ENCODE peak calls at places on chromosomes 6 and 20, in ten cellular contexts. C, E, H, Y, D, T, N, G, R and L are unnamed samples.

GRCh38 chr20:40251284-40251932 is 437.6 kb downstream of the MAFB start:
- DNase-seq in C (peak; percentile 37), E (no peak), H (peak; percentile 15), Y (peak; percentile 70), D (peak; percentile 60), T (peak; percentile 32), N (peak; percentile 36), G (peak; percentile 77), R (peak; percentile 48), L (no peak)

GRCh38 chr20:33672426-33673114 is 1.7 kb downstream of the NECAB3 start:
- DNase-seq in C (no peak), E (no peak), H (no peak), Y (no peak), D (peak; percentile 44), T (peak; percentile 60), N (no peak), G (no peak), R (no peak), L (no peak)

GRCh38 chr6:129486333-129486732 is 223.6 kb downstream of the ARHGAP18 start:
- DNase-seq in C (no peak), E (no peak), H (no peak), Y (no peak), D (no peak), T (no peak), N (no peak), G (no peak), R (no peak), L (no peak)

GRCh38 chr20:44819936-44820335 is 9.6 kb upstream of the RIMS4 start:
- DNase-seq in C (no peak), E (no peak), H (no peak), Y (no peak), D (no peak), T (no peak), N (no peak), G (no peak), R (no peak), L (no peak)

GRCh38 chr20:59015411-59015810 is 3.8 kb upstream of the TUBB1 start:
- DNase-seq in C (no peak), E (no peak), H (no peak), Y (no peak), D (no peak), T (no peak), N (no peak), G (no peak), R (no peak), L (no peak)

GRCh38 chr6:157952751-157953479 is 28.7 kb upstream of the SYNJ2 start:
- DNase-seq in C (no peak), E (no peak), H (peak; percentile 12), Y (peak; percentile 36), D (peak; percentile 63), T (no peak), N (no peak), G (no peak), R (peak; percentile 24), L (no peak)

GRCh38 chr6:49784272-49784671 is 2.8 kb downstream of the PGK2 start:
- DNase-seq in C (no peak), E (no peak), H (no peak), Y (no peak), D (no peak), T (no peak), N (no peak), G (no peak), R (no peak), L (no peak)

GRCh38 chr6:142846883-142847287 is 98.1 kb downstream of the HIVEP2 start:
- DNase-seq in C (no peak), E (no peak), H (peak; percentile 95), Y (peak; percentile 75), D (peak; percentile 95), T (no peak), N (peak; percentile 66), G (no peak), R (peak; percentile 83), L (peak; percentile 36)

GRCh38 chr6:163711615-163712568 is 297.4 kb downstream of the QKI start:
- DNase-seq in C (no peak), E (peak; percentile 72), H (no peak), Y (peak; percentile 11), D (peak; percentile 59), T (peak; percentile 81), N (peak; percentile 41), G (peak; percentile 43), R (no peak), L (no peak)

GRCh38 chr6:152642578-152643375 is 5.6 kb upstream of the SYNE1 start:
- DNase-seq in C (peak; percentile 53), E (no peak), H (peak; percentile 55), Y (peak; percentile 53), D (peak; percentile 54), T (peak; percentile 61), N (peak; percentile 18), G (peak; percentile 92), R (peak; percentile 56), L (no peak)

GRCh38 chr20:1377341-1377871 is 15.4 kb downstream of the FKBP1A start:
- DNase-seq in C (no peak), E (no peak), H (no peak), Y (no peak), D (no peak), T (no peak), N (no peak), G (no peak), R (peak; percentile 26), L (no peak)
- H3K4me2 ChIP-seq in C (peak overlapping the region; percentile 57), E (peak overlapping the region; percentile 82), H (no peak overlapping the region), Y (no peak overlapping the region), D (peak overlapping the region; percentile 2), T (peak overlapping the region; percentile 20), N (no peak overlapping the region), G (no peak overlapping the region), R (peak overlapping the region; percentile 62), L (peak overlapping the region; percentile 46)

GRCh38 chr6:168100803-168101095 is 21.7 kb upstream of the FRMD1 start:
- DNase-seq in C (no peak), E (no peak), H (no peak), Y (no peak), D (no peak), T (peak; percentile 26), N (no peak), G (no peak), R (no peak), L (no peak)

GRCh38 chr6:168101201-168102092 is 22.4 kb upstream of the FRMD1 start:
- DNase-seq in C (no peak), E (no peak), H (no peak), Y (no peak), D (no peak), T (no peak), N (no peak), G (no peak), R (no peak), L (no peak)

GRCh38 chr6:168103036-168103830 is 24.2 kb upstream of the FRMD1 start:
- DNase-seq in C (no peak), E (no peak), H (no peak), Y (no peak), D (no peak), T (no peak), N (no peak), G (no peak), R (no peak), L (no peak)

GRCh38 chr6:168100011-168100802 is 21.2 kb upstream of the FRMD1 start:
- DNase-seq in C (no peak), E (no peak), H (no peak), Y (no peak), D (no peak), T (peak; percentile 14), N (no peak), G (no peak), R (no peak), L (no peak)

DNA sequence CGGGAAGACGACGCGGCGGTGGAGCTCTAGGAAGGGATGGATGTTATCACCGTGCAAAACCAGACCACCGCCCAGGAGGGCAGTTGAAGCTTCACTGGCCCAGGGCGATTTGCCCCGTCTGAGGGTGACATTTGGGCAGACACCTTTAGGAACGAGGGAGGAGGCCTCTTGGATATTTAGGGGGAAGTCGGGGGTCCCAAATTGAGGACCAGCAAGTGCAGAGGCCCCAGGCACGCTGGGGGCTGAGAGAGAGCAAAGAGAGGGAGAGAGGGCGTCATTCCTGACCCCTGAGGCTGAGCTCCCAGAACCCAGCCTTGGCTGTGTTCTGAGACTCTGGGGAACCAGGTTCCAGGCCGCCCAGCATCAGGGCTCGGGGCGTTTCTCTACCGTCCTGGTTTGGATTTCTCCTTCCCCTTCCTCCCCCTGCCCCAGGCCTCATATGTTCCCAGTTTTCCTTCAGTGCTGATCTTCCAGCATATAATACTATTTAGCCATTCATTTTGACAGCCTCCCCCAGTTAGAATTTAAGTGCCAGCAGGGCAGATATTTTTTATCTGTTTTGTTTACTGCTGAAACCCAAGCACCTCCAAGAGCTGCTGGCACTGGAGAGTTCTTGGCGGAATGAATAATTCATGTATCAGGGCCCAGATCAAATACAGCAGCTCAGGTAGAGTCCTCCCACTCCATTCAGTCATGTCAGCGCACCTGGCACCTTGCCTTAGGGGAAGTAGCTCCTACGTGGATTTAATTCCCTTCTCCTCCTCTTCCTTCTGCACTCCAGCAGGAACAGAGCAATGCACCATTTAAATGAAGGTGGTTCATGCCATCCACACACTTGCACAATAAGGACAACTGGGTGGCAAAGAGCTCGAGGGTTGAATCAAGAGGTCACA is 23.3 kb upstream of the FRMD1 start:
- DNase-seq in C (no peak), E (no peak), H (no peak), Y (no peak), D (no peak), T (no peak), N (no peak), G (no peak), R (no peak), L (no peak)
- H3K27ac ChIP-seq in C (no peak overlapping the region), E (no peak overlapping the region), H (no peak overlapping the region), Y (no peak overlapping the region), D (no peak overlapping the region), T (no peak overlapping the region), N (no peak overlapping the region), G (no peak overlapping the region), R (no peak overlapping the region), L (no peak overlapping the region)

DNA sequence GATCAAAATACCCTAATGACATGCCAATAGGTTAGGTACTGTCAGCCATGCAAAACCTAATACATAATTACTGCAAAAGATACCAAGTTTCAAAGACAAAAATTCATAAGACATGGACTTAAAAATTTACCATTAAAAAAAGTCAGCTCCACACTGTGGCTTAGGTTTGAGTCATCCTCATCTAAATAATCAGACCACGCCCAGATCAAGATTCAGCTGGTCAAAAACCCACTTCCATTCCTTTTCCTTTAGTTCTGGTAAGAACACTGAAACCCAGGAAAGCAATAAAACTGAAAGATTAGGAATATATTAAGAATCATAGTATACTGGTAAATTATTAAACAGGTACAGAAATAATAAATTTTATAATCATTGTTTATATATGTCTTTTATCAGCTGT is 81.0 kb upstream of the ASF1A start:
- DNase-seq in C (no peak), E (no peak), H (peak; percentile 51), Y (no peak), D (peak; percentile 69), T (no peak), N (peak; percentile 48), G (no peak), R (peak; percentile 37), L (no peak)
- H2AFZ ChIP-seq in C (no peak overlapping the region), E (no peak overlapping the region), H (no peak overlapping the region), Y (no peak overlapping the region), D (no peak overlapping the region), T (no peak overlapping the region), N (no peak overlapping the region), G (no peak overlapping the region), R (no peak overlapping the region), L (no peak overlapping the region)

DNA sequence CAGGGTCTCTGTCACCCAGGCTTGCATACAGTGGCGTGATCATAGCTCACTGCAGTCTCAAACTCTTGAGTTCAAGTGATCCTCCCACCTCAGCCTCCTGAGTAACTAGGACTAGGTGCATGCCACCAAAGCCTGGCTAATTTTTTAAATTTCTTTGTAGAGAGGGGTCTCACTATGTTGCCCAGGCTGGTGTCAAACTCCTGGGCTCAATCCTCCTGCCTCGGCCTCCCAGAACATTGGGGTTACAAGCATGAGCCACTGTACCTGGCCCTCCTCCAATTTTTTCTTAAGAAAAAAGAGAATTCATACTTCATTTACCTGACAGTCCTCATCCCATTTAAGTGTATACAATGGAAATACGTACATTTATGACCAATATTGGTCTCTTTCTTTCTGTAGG is 37.9 kb downstream of the E2F3 start:
- DNase-seq in C (no peak), E (no peak), H (no peak), Y (no peak), D (no peak), T (no peak), N (no peak), G (no peak), R (no peak), L (no peak)
- H3K4me2 ChIP-seq in C (no peak overlapping the region), E (no peak overlapping the region), H (no peak overlapping the region), Y (no peak overlapping the region), D (no peak overlapping the region), T (no peak overlapping the region), N (no peak overlapping the region), G (no peak overlapping the region), R (no peak overlapping the region), L (no peak overlapping the region)